ENCODE peak calls at places on chromosomes 11 and 22, in eight cellular contexts. One of them, this sample, is unnamed.

GRCh38 chr11:134040386-134041297 is 28.2 kb upstream of the JAM3 start:
- DNase-seq in gastrocnemius medialis: no peak
- DNase-seq in lower leg skin: no peak
- DNase-seq in sigmoid colon: peak
- DNase-seq in tibial nerve: no peak
- DNase-seq in transverse colon: no peak
- DNase-seq in NB4: no peak
- DNase-seq in uterus: peak
- DNase-seq in this sample: no peak

GRCh38 chr11:126082251-126083109 is 19.8 kb upstream of the CDON start:
- DNase-seq in gastrocnemius medialis: no peak
- DNase-seq in lower leg skin: peak
- DNase-seq in sigmoid colon: no peak
- DNase-seq in tibial nerve: no peak
- DNase-seq in transverse colon: no peak
- DNase-seq in NB4: no peak
- DNase-seq in uterus: no peak
- DNase-seq in this sample: no peak

GRCh38 chr11:18310800-18311340 is 11.1 kb downstream of the HPS5 start:
- DNase-seq in gastrocnemius medialis: no peak
- DNase-seq in lower leg skin: no peak
- DNase-seq in sigmoid colon: no peak
- DNase-seq in tibial nerve: no peak
- DNase-seq in transverse colon: no peak
- DNase-seq in NB4: peak
- DNase-seq in uterus: no peak
- DNase-seq in this sample: no peak

GRCh38 chr11:47899801-47900200 is 51.7 kb upstream of the NUP160 start:
- DNase-seq in gastrocnemius medialis: no peak
- DNase-seq in lower leg skin: no peak
- DNase-seq in sigmoid colon: no peak
- DNase-seq in tibial nerve: no peak
- DNase-seq in transverse colon: peak
- DNase-seq in NB4: no peak
- DNase-seq in uterus: no peak
- DNase-seq in this sample: no peak

GRCh38 chr11:88398372-88399140 is 61.0 kb upstream of the CTSC start:
- DNase-seq in gastrocnemius medialis: no peak
- DNase-seq in lower leg skin: no peak
- DNase-seq in sigmoid colon: no peak
- DNase-seq in tibial nerve: no peak
- DNase-seq in transverse colon: no peak
- DNase-seq in NB4: no peak
- DNase-seq in uterus: no peak
- DNase-seq in this sample: no peak

GRCh38 chr11:3122775-3123201 is 42.3 kb downstream of the OSBPL5 start:
- DNase-seq in gastrocnemius medialis: peak
- DNase-seq in lower leg skin: no peak
- DNase-seq in sigmoid colon: peak
- DNase-seq in tibial nerve: no peak
- DNase-seq in transverse colon: no peak
- DNase-seq in NB4: no peak
- DNase-seq in uterus: peak
- DNase-seq in this sample: no peak

GRCh38 chr11:10322830-10323792 is 18.2 kb downstream of the ADM start:
- DNase-seq in gastrocnemius medialis: peak
- DNase-seq in lower leg skin: peak
- DNase-seq in sigmoid colon: peak
- DNase-seq in tibial nerve: no peak
- DNase-seq in transverse colon: peak
- DNase-seq in NB4: peak
- DNase-seq in uterus: peak
- DNase-seq in this sample: peak

GRCh38 chr11:104968365-104968855 is at the start of gene CASP4:
- DNase-seq in gastrocnemius medialis: no peak
- DNase-seq in lower leg skin: peak
- DNase-seq in sigmoid colon: no peak
- DNase-seq in tibial nerve: peak
- DNase-seq in transverse colon: peak
- DNase-seq in NB4: peak
- DNase-seq in uterus: peak
- DNase-seq in this sample: peak

GRCh38 chr11:2421996-2422395 is 21.4 kb downstream of the TSSC4 start:
- DNase-seq in gastrocnemius medialis: no peak
- DNase-seq in lower leg skin: no peak
- DNase-seq in sigmoid colon: no peak
- DNase-seq in tibial nerve: no peak
- DNase-seq in transverse colon: no peak
- DNase-seq in NB4: no peak
- DNase-seq in uterus: no peak
- DNase-seq in this sample: no peak

GRCh38 chr22:32830473-32830872 is 29.0 kb downstream of the TIMP3 start:
- DNase-seq in gastrocnemius medialis: no peak
- DNase-seq in lower leg skin: no peak
- DNase-seq in sigmoid colon: peak
- DNase-seq in tibial nerve: no peak
- DNase-seq in transverse colon: no peak
- DNase-seq in NB4: no peak
- DNase-seq in uterus: peak
- DNase-seq in this sample: no peak

GRCh38 chr22:32622004-32622761 is 147.6 kb downstream of the FBXO7 start:
- DNase-seq in gastrocnemius medialis: peak
- DNase-seq in lower leg skin: peak
- DNase-seq in sigmoid colon: peak
- DNase-seq in tibial nerve: peak
- DNase-seq in transverse colon: peak
- DNase-seq in NB4: no peak
- DNase-seq in uterus: peak
- DNase-seq in this sample: no peak

GRCh38 chr11:83508804-83509203 is 222.6 kb upstream of the CCDC90B start:
- DNase-seq in gastrocnemius medialis: no peak
- DNase-seq in lower leg skin: no peak
- DNase-seq in sigmoid colon: no peak
- DNase-seq in tibial nerve: no peak
- DNase-seq in transverse colon: peak
- DNase-seq in NB4: peak
- DNase-seq in uterus: no peak
- DNase-seq in this sample: no peak

GRCh38 chr11:69598147-69598546 is 42.8 kb upstream of the CCND1 start:
- DNase-seq in gastrocnemius medialis: no peak
- DNase-seq in lower leg skin: no peak
- DNase-seq in sigmoid colon: no peak
- DNase-seq in tibial nerve: no peak
- DNase-seq in transverse colon: no peak
- DNase-seq in NB4: peak
- DNase-seq in uterus: no peak
- DNase-seq in this sample: peak

GRCh38 chr11:69592986-69593385 is 48.0 kb upstream of the CCND1 start:
- DNase-seq in gastrocnemius medialis: no peak
- DNase-seq in lower leg skin: no peak
- DNase-seq in sigmoid colon: no peak
- DNase-seq in tibial nerve: no peak
- DNase-seq in transverse colon: no peak
- DNase-seq in NB4: no peak
- DNase-seq in uterus: no peak
- DNase-seq in this sample: no peak

GRCh38 chr11:69593851-69594250 is 47.1 kb upstream of the CCND1 start:
- DNase-seq in gastrocnemius medialis: no peak
- DNase-seq in lower leg skin: no peak
- DNase-seq in sigmoid colon: no peak
- DNase-seq in tibial nerve: no peak
- DNase-seq in transverse colon: no peak
- DNase-seq in NB4: peak
- DNase-seq in uterus: no peak
- DNase-seq in this sample: no peak

GRCh38 chr11:69594481-69594880 is 46.5 kb upstream of the CCND1 start:
- DNase-seq in gastrocnemius medialis: no peak
- DNase-seq in lower leg skin: no peak
- DNase-seq in sigmoid colon: no peak
- DNase-seq in tibial nerve: no peak
- DNase-seq in transverse colon: no peak
- DNase-seq in NB4: peak
- DNase-seq in uterus: no peak
- DNase-seq in this sample: no peak

DNA sequence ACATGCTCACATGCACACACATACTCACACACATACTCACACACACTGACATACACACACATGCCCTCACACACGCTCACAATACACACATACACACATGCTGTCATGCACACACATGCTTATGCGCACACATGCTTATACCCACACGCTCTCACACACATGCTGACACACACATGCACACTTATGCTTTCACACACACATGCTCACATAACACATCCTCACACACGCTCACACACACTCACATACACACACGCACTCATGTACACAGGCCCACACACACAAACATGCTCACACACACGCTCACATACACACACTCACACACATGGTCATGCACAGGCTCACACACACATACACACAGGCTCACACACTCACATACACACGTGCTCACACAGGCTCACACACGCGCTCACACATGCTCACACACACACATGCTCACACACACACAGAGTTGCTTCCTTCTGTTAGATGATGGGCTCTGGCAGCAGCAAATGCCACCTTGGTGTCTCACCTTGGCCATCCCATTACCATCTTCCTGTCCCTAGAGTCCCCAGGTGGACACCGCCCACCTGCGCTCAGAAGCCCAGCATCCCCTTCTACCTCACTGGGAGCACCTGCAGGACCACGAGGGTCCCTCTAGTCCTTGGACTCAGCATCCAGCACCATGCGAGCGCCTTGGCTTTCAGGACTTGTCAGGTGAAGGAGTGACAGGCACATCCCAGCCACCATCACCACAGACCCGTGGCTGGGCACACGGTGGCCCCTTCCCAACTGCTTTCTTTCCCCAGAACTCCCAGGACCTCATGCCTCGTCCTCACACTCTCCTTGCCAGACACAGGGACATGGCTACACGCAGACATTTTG is 44.9 kb upstream of the CCND1 start:
- DNase-seq in gastrocnemius medialis: no peak
- DNase-seq in lower leg skin: no peak
- DNase-seq in sigmoid colon: no peak
- DNase-seq in tibial nerve: no peak
- DNase-seq in transverse colon: no peak
- DNase-seq in NB4: no peak
- DNase-seq in uterus: no peak
- DNase-seq in this sample: no peak
- TF ChIP-seq POLR2A in gastrocnemius medialis: no peak
- TF ChIP-seq POLR2A in lower leg skin: no peak
- TF ChIP-seq POLR2A in sigmoid colon: no peak
- TF ChIP-seq POLR2A in tibial nerve: no peak
- TF ChIP-seq POLR2A in transverse colon: no peak
- TF ChIP-seq POLR2A in NB4: no peak
- TF ChIP-seq POLR2A in uterus: no peak
- TF ChIP-seq POLR2A in this sample: no peak

DNA sequence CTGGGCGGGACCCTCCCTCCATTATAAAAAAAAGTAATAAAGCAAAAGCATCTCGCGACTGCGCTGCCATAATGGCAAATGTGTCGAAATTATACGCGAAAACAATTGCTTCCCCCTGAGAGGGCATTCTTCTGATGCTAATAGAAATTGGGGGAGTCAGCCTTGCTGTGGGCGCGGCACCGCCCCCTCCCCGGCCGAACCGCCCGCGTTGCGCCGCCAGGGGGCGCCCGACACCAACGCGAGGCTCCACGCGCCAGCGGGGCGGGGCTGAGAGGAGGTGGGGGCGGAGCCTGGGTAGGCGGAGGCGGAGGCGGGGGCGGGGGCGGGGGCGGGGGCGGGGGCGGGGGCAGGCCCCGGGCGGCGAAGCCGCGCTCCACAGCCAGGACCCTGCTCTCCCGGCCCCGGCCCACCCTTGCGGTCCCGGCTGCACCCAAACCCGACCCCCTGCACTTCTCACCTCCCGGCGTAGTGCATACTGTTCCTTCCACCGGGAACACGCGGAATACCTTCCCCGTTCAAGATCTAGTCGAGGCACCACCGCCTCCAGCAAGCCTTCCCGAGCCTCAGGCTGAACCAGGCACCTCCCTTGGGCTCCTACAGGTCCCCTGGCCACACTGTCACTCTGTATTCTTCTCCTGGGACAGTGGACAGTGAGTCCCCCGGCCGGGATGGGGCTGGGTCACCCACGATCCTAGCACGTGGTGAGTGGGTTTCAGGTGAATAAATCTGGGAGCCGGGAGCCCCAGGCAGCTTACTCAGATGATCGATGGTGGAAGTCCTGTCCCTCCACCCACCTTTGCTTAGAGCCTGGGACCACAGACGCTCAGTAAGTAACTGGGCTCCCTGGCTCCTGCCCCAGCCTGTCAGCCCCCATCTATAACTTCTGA is 15.5 kb upstream of the UPK3A start:
- DNase-seq in gastrocnemius medialis: peak
- DNase-seq in lower leg skin: peak
- DNase-seq in sigmoid colon: peak
- DNase-seq in tibial nerve: peak
- DNase-seq in transverse colon: peak
- DNase-seq in NB4: peak
- DNase-seq in uterus: peak
- DNase-seq in this sample: peak
- TF ChIP-seq POLR2A in gastrocnemius medialis: no peak
- TF ChIP-seq POLR2A in lower leg skin: no peak
- TF ChIP-seq POLR2A in sigmoid colon: no peak
- TF ChIP-seq POLR2A in tibial nerve: no peak
- TF ChIP-seq POLR2A in transverse colon: peak
- TF ChIP-seq POLR2A in NB4: no peak
- TF ChIP-seq POLR2A in uterus: no peak
- TF ChIP-seq POLR2A in this sample: no peak

GRCh38 chr22:46149493-46149997 is 781 bp upstream of the PPARA start:
- DNase-seq in gastrocnemius medialis: peak
- DNase-seq in lower leg skin: no peak
- DNase-seq in sigmoid colon: peak
- DNase-seq in tibial nerve: peak
- DNase-seq in transverse colon: peak
- DNase-seq in NB4: peak
- DNase-seq in uterus: peak
- DNase-seq in this sample: peak
- TF ChIP-seq POLR2A in gastrocnemius medialis: no peak
- TF ChIP-seq POLR2A in lower leg skin: no peak
- TF ChIP-seq POLR2A in sigmoid colon: no peak
- TF ChIP-seq POLR2A in tibial nerve: peak
- TF ChIP-seq POLR2A in transverse colon: no peak
- TF ChIP-seq POLR2A in NB4: no peak
- TF ChIP-seq POLR2A in uterus: no peak
- TF ChIP-seq POLR2A in this sample: no peak

DNA sequence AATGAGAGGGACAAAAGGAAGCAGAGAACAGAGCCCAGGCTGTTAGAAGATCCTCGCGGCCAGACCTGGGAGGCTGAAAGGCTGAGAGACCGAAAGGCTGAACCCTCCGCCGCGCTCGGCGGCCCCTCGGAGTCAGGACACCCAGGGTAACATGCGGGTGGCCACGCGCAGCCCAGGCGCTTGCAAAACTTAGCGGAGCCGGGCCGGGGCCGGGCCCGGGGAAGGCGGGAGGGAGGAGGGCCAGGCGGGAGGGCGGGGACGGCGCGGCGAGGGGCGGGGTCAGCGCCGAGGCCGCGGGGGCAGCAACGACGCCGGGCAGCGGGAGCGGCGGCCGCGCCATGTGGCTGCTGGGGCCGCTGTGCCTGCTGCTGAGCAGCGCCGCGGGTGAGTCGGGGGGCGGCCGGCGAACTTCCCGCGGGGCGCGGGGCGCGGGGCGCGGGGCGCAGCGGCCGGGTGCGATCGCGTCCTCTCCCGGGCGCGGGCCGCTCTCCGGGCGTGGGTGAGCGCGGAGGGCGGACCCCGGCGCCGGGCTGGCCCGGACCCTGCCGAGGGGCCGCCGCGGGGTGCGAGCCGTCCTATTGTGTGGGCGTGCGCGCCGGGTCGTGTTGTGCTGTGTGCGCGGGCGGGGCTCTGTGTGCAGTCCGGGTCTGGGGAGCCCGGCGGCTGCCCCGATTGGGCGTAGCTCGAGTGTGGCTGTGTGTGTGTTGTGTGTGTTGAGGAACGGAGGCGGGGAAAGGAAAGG is at the start of gene LDLRAD3:
- DNase-seq in gastrocnemius medialis: peak
- DNase-seq in lower leg skin: peak
- DNase-seq in sigmoid colon: peak
- DNase-seq in tibial nerve: peak
- DNase-seq in transverse colon: peak
- DNase-seq in NB4: peak
- DNase-seq in uterus: peak
- DNase-seq in this sample: peak
- TF ChIP-seq POLR2A in gastrocnemius medialis: peak
- TF ChIP-seq POLR2A in lower leg skin: no peak
- TF ChIP-seq POLR2A in sigmoid colon: peak
- TF ChIP-seq POLR2A in tibial nerve: peak
- TF ChIP-seq POLR2A in transverse colon: no peak
- TF ChIP-seq POLR2A in NB4: peak
- TF ChIP-seq POLR2A in uterus: peak
- TF ChIP-seq POLR2A in this sample: no peak

This sample was measured in erythroblast.